ENCODE peak calls at places on chromosomes 3 and 15, in ten cellular contexts. One of them, this sample, is unnamed.

GRCh38 chr3:115855911-115856310 is 232.6 kb downstream of the GAP43 start:
- DNase-seq in kidney: no peak
- DNase-seq in GM12864: no peak
- DNase-seq in HEK293T: no peak
- DNase-seq in endothelial cell: no peak
- DNase-seq in skeletal muscle cell: no peak
- DNase-seq in activated naive CD8-positive, alpha-beta T cell treated with anti-CD3 and anti-CD28 coated beads, Interleukin-2, amount 50 U/mL, for 24 hours: no peak
- DNase-seq in A549: no peak
- DNase-seq in dermis microvascular lymphatic vessel endothelial cell: no peak
- DNase-seq in fibroblast of lung: peak; percentile 60
- DNase-seq in this sample: peak; percentile 67

GRCh38 chr3:58586776-58587192 is 9.6 kb upstream of the FAM107A start:
- DNase-seq in dermis microvascular lymphatic vessel endothelial cell: no peak
- DNase-seq in HEK293T: no peak
- DNase-seq in endothelial cell: no peak
- DNase-seq in kidney: no peak
- DNase-seq in GM12864: no peak
- DNase-seq in A549: no peak
- DNase-seq in fibroblast of lung: no peak
- DNase-seq in activated naive CD8-positive, alpha-beta T cell treated with anti-CD3 and anti-CD28 coated beads, Interleukin-2, amount 50 U/mL, for 24 hours: no peak
- DNase-seq in skeletal muscle cell: no peak
- DNase-seq in this sample: no peak

GRCh38 chr15:60751985-60752952 is 273.3 kb upstream of the ICE2 start:
- DNase-seq in skeletal muscle cell: peak; percentile 89
- DNase-seq in GM12864: no peak
- DNase-seq in activated naive CD8-positive, alpha-beta T cell treated with anti-CD3 and anti-CD28 coated beads, Interleukin-2, amount 50 U/mL, for 24 hours: no peak
- DNase-seq in dermis microvascular lymphatic vessel endothelial cell: peak; percentile 58
- DNase-seq in kidney: peak; percentile 77
- DNase-seq in fibroblast of lung: peak; percentile 92
- DNase-seq in A549: no peak
- DNase-seq in HEK293T: peak; percentile 10
- DNase-seq in endothelial cell: peak; percentile 5
- DNase-seq in this sample: no peak

GRCh38 chr3:89042251-89042650 is 65.2 kb upstream of the EPHA3 start:
- DNase-seq in GM12864: no peak
- DNase-seq in endothelial cell: no peak
- DNase-seq in activated naive CD8-positive, alpha-beta T cell treated with anti-CD3 and anti-CD28 coated beads, Interleukin-2, amount 50 U/mL, for 24 hours: no peak
- DNase-seq in skeletal muscle cell: no peak
- DNase-seq in dermis microvascular lymphatic vessel endothelial cell: no peak
- DNase-seq in HEK293T: no peak
- DNase-seq in kidney: no peak
- DNase-seq in A549: no peak
- DNase-seq in fibroblast of lung: no peak
- DNase-seq in this sample: no peak

GRCh38 chr3:46416134-46417119 is 9.4 kb downstream of the CCRL2 start:
- DNase-seq in activated naive CD8-positive, alpha-beta T cell treated with anti-CD3 and anti-CD28 coated beads, Interleukin-2, amount 50 U/mL, for 24 hours: peak; percentile 36
- DNase-seq in GM12864: no peak
- DNase-seq in dermis microvascular lymphatic vessel endothelial cell: no peak
- DNase-seq in kidney: no peak
- DNase-seq in skeletal muscle cell: no peak
- DNase-seq in A549: no peak
- DNase-seq in HEK293T: no peak
- DNase-seq in fibroblast of lung: peak; percentile 40
- DNase-seq in endothelial cell: no peak
- DNase-seq in this sample: no peak

GRCh38 chr3:45632956-45633355 is 38.4 kb downstream of the LIMD1 start:
- DNase-seq in fibroblast of lung: no peak
- DNase-seq in kidney: no peak
- DNase-seq in GM12864: no peak
- DNase-seq in HEK293T: no peak
- DNase-seq in skeletal muscle cell: no peak
- DNase-seq in endothelial cell: no peak
- DNase-seq in dermis microvascular lymphatic vessel endothelial cell: no peak
- DNase-seq in A549: no peak
- DNase-seq in activated naive CD8-positive, alpha-beta T cell treated with anti-CD3 and anti-CD28 coated beads, Interleukin-2, amount 50 U/mL, for 24 hours: no peak
- DNase-seq in this sample: no peak

GRCh38 chr3:95899911-95900310 is 914.5 kb upstream of the EPHA6 start:
- DNase-seq in fibroblast of lung: peak; percentile 20
- DNase-seq in endothelial cell: no peak
- DNase-seq in HEK293T: no peak
- DNase-seq in kidney: no peak
- DNase-seq in GM12864: no peak
- DNase-seq in skeletal muscle cell: no peak
- DNase-seq in dermis microvascular lymphatic vessel endothelial cell: no peak
- DNase-seq in A549: no peak
- DNase-seq in activated naive CD8-positive, alpha-beta T cell treated with anti-CD3 and anti-CD28 coated beads, Interleukin-2, amount 50 U/mL, for 24 hours: no peak
- DNase-seq in this sample: no peak

GRCh38 chr3:140406655-140407054 is 271.2 kb upstream of the TRIM42 start:
- DNase-seq in dermis microvascular lymphatic vessel endothelial cell: no peak
- DNase-seq in fibroblast of lung: no peak
- DNase-seq in A549: no peak
- DNase-seq in kidney: no peak
- DNase-seq in HEK293T: no peak
- DNase-seq in activated naive CD8-positive, alpha-beta T cell treated with anti-CD3 and anti-CD28 coated beads, Interleukin-2, amount 50 U/mL, for 24 hours: no peak
- DNase-seq in endothelial cell: no peak
- DNase-seq in GM12864: no peak
- DNase-seq in skeletal muscle cell: no peak
- DNase-seq in this sample: no peak